ENCODE peak calls at places on chromosomes 12 and 14, in six cellular contexts. One of them, this sample, is unnamed.

GRCh38 chr12:40980346-40981005 is 207.6 kb upstream of the PDZRN4 start:
- DNase-seq in foreskin fibroblast: no peak
- DNase-seq in ascending aorta: no peak
- DNase-seq in upper lobe of right lung: no peak
- DNase-seq in choroid plexus epithelial cell: no peak
- DNase-seq in cardiac muscle cell: no peak
- DNase-seq in this sample: no peak

GRCh38 chr12:2540535-2540941 is 254.2 kb upstream of the FKBP4 start:
- DNase-seq in upper lobe of right lung: peak; percentile 58
- DNase-seq in cardiac muscle cell: peak; percentile 73
- DNase-seq in choroid plexus epithelial cell: no peak
- DNase-seq in foreskin fibroblast: no peak
- DNase-seq in ascending aorta: no peak
- DNase-seq in this sample: no peak

GRCh38 chr12:66352197-66352596 is 49.9 kb downstream of the HELB start:
- DNase-seq in foreskin fibroblast: no peak
- DNase-seq in upper lobe of right lung: no peak
- DNase-seq in choroid plexus epithelial cell: peak; percentile 56
- DNase-seq in ascending aorta: no peak
- DNase-seq in cardiac muscle cell: peak; percentile 32
- DNase-seq in this sample: peak; percentile 10

GRCh38 chr12:3972576-3972975 is 99.4 kb upstream of the PARP11 start:
- DNase-seq in choroid plexus epithelial cell: no peak
- DNase-seq in cardiac muscle cell: no peak
- DNase-seq in ascending aorta: no peak
- DNase-seq in foreskin fibroblast: no peak
- DNase-seq in upper lobe of right lung: no peak
- DNase-seq in this sample: no peak

GRCh38 chr14:57389646-57390036 is 745 bp upstream of the NAA30 start:
- DNase-seq in choroid plexus epithelial cell: no peak
- DNase-seq in foreskin fibroblast: no peak
- DNase-seq in cardiac muscle cell: no peak
- DNase-seq in upper lobe of right lung: no peak
- DNase-seq in ascending aorta: no peak
- DNase-seq in this sample: no peak

GRCh38 chr12:70994217-70994788 is 73.8 kb upstream of the PTPRR start:
- DNase-seq in foreskin fibroblast: peak; percentile 79
- DNase-seq in ascending aorta: no peak
- DNase-seq in upper lobe of right lung: no peak
- DNase-seq in cardiac muscle cell: no peak
- DNase-seq in choroid plexus epithelial cell: peak; percentile 96
- DNase-seq in this sample: peak; percentile 19

GRCh38 chr14:50469982-50470381 is 62.4 kb downstream of the MAP4K5 start:
- DNase-seq in cardiac muscle cell: no peak
- DNase-seq in foreskin fibroblast: no peak
- DNase-seq in upper lobe of right lung: no peak
- DNase-seq in ascending aorta: no peak
- DNase-seq in choroid plexus epithelial cell: no peak
- DNase-seq in this sample: no peak

GRCh38 chr14:87994974-87995373 is 2.0 kb upstream of the GALC start:
- DNase-seq in cardiac muscle cell: no peak
- DNase-seq in upper lobe of right lung: no peak
- DNase-seq in foreskin fibroblast: no peak
- DNase-seq in ascending aorta: no peak
- DNase-seq in choroid plexus epithelial cell: no peak
- DNase-seq in this sample: no peak

GRCh38 chr14:64053694-64054669 is 201.2 kb downstream of the SYNE2 start:
- DNase-seq in choroid plexus epithelial cell: peak; percentile 37
- DNase-seq in ascending aorta: peak; percentile 74
- DNase-seq in upper lobe of right lung: no peak
- DNase-seq in cardiac muscle cell: no peak
- DNase-seq in foreskin fibroblast: no peak
- DNase-seq in this sample: no peak

GRCh38 chr14:56491299-56492285 is 88.0 kb upstream of the TMEM260 start:
- DNase-seq in foreskin fibroblast: peak; percentile 18
- DNase-seq in ascending aorta: no peak
- DNase-seq in choroid plexus epithelial cell: peak; percentile 69
- DNase-seq in upper lobe of right lung: no peak
- DNase-seq in cardiac muscle cell: peak; percentile 84
- DNase-seq in this sample: peak; percentile 28

GRCh38 chr12:27622436-27623185 is 73.6 kb upstream of the REP15 start:
- DNase-seq in foreskin fibroblast: peak; percentile 37
- DNase-seq in upper lobe of right lung: no peak
- DNase-seq in choroid plexus epithelial cell: no peak
- DNase-seq in ascending aorta: no peak
- DNase-seq in cardiac muscle cell: no peak
- DNase-seq in this sample: no peak

GRCh38 chr14:55689971-55690871 is 110.2 kb downstream of the KTN1 start:
- DNase-seq in foreskin fibroblast: no peak
- DNase-seq in upper lobe of right lung: no peak
- DNase-seq in ascending aorta: no peak
- DNase-seq in cardiac muscle cell: no peak
- DNase-seq in choroid plexus epithelial cell: no peak
- DNase-seq in this sample: peak; percentile 13

GRCh38 chr14:22885975-22886374 is 3.0 kb downstream of the REM2 start:
- DNase-seq in cardiac muscle cell: no peak
- DNase-seq in upper lobe of right lung: no peak
- DNase-seq in foreskin fibroblast: no peak
- DNase-seq in choroid plexus epithelial cell: no peak
- DNase-seq in ascending aorta: no peak
- DNase-seq in this sample: no peak

GRCh38 chr14:22886500-22887259 is 3.7 kb downstream of the REM2 start:
- DNase-seq in choroid plexus epithelial cell: peak; percentile 54
- DNase-seq in cardiac muscle cell: peak; percentile 78
- DNase-seq in upper lobe of right lung: peak; percentile 93
- DNase-seq in foreskin fibroblast: peak; percentile 74
- DNase-seq in ascending aorta: peak; percentile 88
- DNase-seq in this sample: peak; percentile 41

GRCh38 chr14:22888662-22889061 is 5.6 kb downstream of the REM2 start:
- DNase-seq in cardiac muscle cell: no peak
- DNase-seq in ascending aorta: no peak
- DNase-seq in choroid plexus epithelial cell: no peak
- DNase-seq in foreskin fibroblast: no peak
- DNase-seq in upper lobe of right lung: no peak
- DNase-seq in this sample: no peak

GRCh38 chr14:22887260-22887989 is 4.4 kb downstream of the REM2 start:
- DNase-seq in upper lobe of right lung: no peak
- DNase-seq in ascending aorta: peak; percentile 80
- DNase-seq in choroid plexus epithelial cell: peak; percentile 92
- DNase-seq in cardiac muscle cell: peak; percentile 89
- DNase-seq in foreskin fibroblast: peak; percentile 63
- DNase-seq in this sample: peak; percentile 97

DNA sequence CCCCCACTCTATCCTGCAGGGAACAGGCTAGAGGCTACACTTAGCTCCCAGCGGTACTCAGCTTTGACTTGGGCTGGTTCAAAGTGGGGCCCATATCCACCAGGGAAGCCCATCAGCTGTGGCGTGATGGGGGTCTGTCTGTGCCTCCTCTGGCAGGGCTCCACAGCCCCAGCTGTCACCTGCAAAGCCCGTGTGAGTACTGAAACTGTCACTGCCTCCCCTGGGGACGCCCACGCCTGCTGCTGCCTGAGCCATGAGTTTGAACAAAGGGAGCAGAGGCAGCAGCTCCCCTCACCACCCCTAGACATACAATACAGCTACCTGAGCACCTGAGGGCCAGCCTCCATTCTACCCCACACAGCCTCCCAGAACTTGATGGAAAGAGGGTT is 5.0 kb downstream of the REM2 start:
- DNase-seq in choroid plexus epithelial cell: no peak
- DNase-seq in cardiac muscle cell: no peak
- DNase-seq in foreskin fibroblast: no peak
- DNase-seq in ascending aorta: no peak
- DNase-seq in upper lobe of right lung: no peak
- DNase-seq in this sample: no peak
- H3K4me3 ChIP-seq in choroid plexus epithelial cell: peak overlapping the region; percentile 68
- H3K4me3 ChIP-seq in cardiac muscle cell: peak overlapping the region; percentile 45
- H3K4me3 ChIP-seq in foreskin fibroblast: peak overlapping the region; percentile 57
- H3K4me3 ChIP-seq in ascending aorta: peak overlapping the region; percentile 53
- H3K4me3 ChIP-seq in upper lobe of right lung: peak overlapping the region; percentile 68
- H3K4me3 ChIP-seq in this sample: peak overlapping the region; percentile 79

GRCh38 chr14:22071001-22071400 is 397.4 kb upstream of the OR4E1 start:
- DNase-seq in cardiac muscle cell: no peak
- DNase-seq in upper lobe of right lung: no peak
- DNase-seq in choroid plexus epithelial cell: no peak
- DNase-seq in foreskin fibroblast: no peak
- DNase-seq in ascending aorta: no peak
- DNase-seq in this sample: no peak

GRCh38 chr14:22065372-22065771 is 391.8 kb upstream of the OR4E1 start:
- DNase-seq in choroid plexus epithelial cell: no peak
- DNase-seq in foreskin fibroblast: no peak
- DNase-seq in ascending aorta: no peak
- DNase-seq in upper lobe of right lung: no peak
- DNase-seq in cardiac muscle cell: no peak
- DNase-seq in this sample: no peak

GRCh38 chr14:22070119-22070982 is 396.7 kb upstream of the OR4E1 start:
- DNase-seq in ascending aorta: no peak
- DNase-seq in choroid plexus epithelial cell: peak; percentile 11
- DNase-seq in cardiac muscle cell: peak; percentile 22
- DNase-seq in upper lobe of right lung: no peak
- DNase-seq in foreskin fibroblast: no peak
- DNase-seq in this sample: no peak
- TF ChIP-seq CTCF in ascending aorta: no peak
- TF ChIP-seq CTCF in choroid plexus epithelial cell: no peak
- TF ChIP-seq CTCF in cardiac muscle cell: no peak
- TF ChIP-seq CTCF in upper lobe of right lung: no peak
- TF ChIP-seq CTCF in foreskin fibroblast: no peak
- TF ChIP-seq CTCF in this sample: no peak

GRCh38 chr12:124783087-124783486 is 80.6 kb downstream of the SCARB1 start:
- DNase-seq in upper lobe of right lung: no peak
- DNase-seq in foreskin fibroblast: no peak
- DNase-seq in choroid plexus epithelial cell: no peak
- DNase-seq in cardiac muscle cell: no peak
- DNase-seq in ascending aorta: no peak
- DNase-seq in this sample: no peak
- H3K4me3 ChIP-seq in upper lobe of right lung: no peak overlapping the region
- H3K4me3 ChIP-seq in foreskin fibroblast: no peak overlapping the region
- H3K4me3 ChIP-seq in choroid plexus epithelial cell: no peak overlapping the region
- H3K4me3 ChIP-seq in cardiac muscle cell: no peak overlapping the region
- H3K4me3 ChIP-seq in ascending aorta: no peak overlapping the region
- H3K4me3 ChIP-seq in this sample: no peak overlapping the region

DNA sequence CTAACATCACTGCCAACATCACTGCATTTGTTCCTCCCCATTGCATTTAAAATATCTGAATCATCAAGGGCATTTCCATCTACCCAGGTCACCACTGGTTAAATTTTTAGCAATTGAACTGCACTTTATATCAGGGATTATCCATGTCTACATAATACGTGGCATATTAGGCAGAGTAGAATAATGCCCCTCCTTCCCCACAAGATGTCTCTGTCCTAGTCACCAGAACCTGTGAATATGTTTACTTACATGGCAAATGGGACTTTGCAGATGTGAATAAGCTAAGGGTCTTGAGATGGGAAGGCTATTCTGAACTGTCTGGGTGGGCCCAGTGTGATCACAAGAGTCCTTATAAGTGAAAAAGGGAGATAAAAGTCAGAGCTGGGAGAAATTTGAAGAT is 181.7 kb upstream of the ARID2 start:
- DNase-seq in foreskin fibroblast: no peak
- DNase-seq in ascending aorta: no peak
- DNase-seq in cardiac muscle cell: no peak
- DNase-seq in choroid plexus epithelial cell: peak; percentile 20
- DNase-seq in upper lobe of right lung: no peak
- DNase-seq in this sample: no peak
- TF ChIP-seq CTCF in foreskin fibroblast: peak; percentile 20
- TF ChIP-seq CTCF in ascending aorta: no peak
- TF ChIP-seq CTCF in cardiac muscle cell: peak; percentile 32
- TF ChIP-seq CTCF in choroid plexus epithelial cell: peak; percentile 29
- TF ChIP-seq CTCF in upper lobe of right lung: no peak
- TF ChIP-seq CTCF in this sample: no peak

GRCh38 chr14:69616408-69616773 is 5.0 kb downstream of the SUSD6 start:
- DNase-seq in upper lobe of right lung: no peak
- DNase-seq in foreskin fibroblast: no peak
- DNase-seq in ascending aorta: no peak
- DNase-seq in cardiac muscle cell: no peak
- DNase-seq in choroid plexus epithelial cell: no peak
- DNase-seq in this sample: no peak
- H3K4me3 ChIP-seq in upper lobe of right lung: peak overlapping the region; percentile 23
- H3K4me3 ChIP-seq in foreskin fibroblast: no peak overlapping the region
- H3K4me3 ChIP-seq in ascending aorta: peak overlapping the region; percentile 34
- H3K4me3 ChIP-seq in cardiac muscle cell: no peak overlapping the region
- H3K4me3 ChIP-seq in choroid plexus epithelial cell: peak overlapping the region; percentile 45
- H3K4me3 ChIP-seq in this sample: no peak overlapping the region

GRCh38 chr12:77734489-77734888 is 96.2 kb upstream of the NAV3 start:
- DNase-seq in foreskin fibroblast: peak; percentile 47
- DNase-seq in ascending aorta: no peak
- DNase-seq in cardiac muscle cell: no peak
- DNase-seq in upper lobe of right lung: no peak
- DNase-seq in choroid plexus epithelial cell: peak; percentile 67
- DNase-seq in this sample: no peak

GRCh38 chr12:77741974-77742517 is 88.6 kb upstream of the NAV3 start:
- DNase-seq in choroid plexus epithelial cell: no peak
- DNase-seq in ascending aorta: no peak
- DNase-seq in upper lobe of right lung: no peak
- DNase-seq in cardiac muscle cell: no peak
- DNase-seq in foreskin fibroblast: no peak
- DNase-seq in this sample: no peak

GRCh38 chr12:77736219-77736965 is 94.3 kb upstream of the NAV3 start:
- DNase-seq in foreskin fibroblast: no peak
- DNase-seq in cardiac muscle cell: no peak
- DNase-seq in ascending aorta: no peak
- DNase-seq in choroid plexus epithelial cell: no peak
- DNase-seq in upper lobe of right lung: no peak
- DNase-seq in this sample: no peak
- TF ChIP-seq CTCF in foreskin fibroblast: no peak
- TF ChIP-seq CTCF in cardiac muscle cell: no peak
- TF ChIP-seq CTCF in ascending aorta: no peak
- TF ChIP-seq CTCF in choroid plexus epithelial cell: no peak
- TF ChIP-seq CTCF in upper lobe of right lung: no peak
- TF ChIP-seq CTCF in this sample: no peak

DNA sequence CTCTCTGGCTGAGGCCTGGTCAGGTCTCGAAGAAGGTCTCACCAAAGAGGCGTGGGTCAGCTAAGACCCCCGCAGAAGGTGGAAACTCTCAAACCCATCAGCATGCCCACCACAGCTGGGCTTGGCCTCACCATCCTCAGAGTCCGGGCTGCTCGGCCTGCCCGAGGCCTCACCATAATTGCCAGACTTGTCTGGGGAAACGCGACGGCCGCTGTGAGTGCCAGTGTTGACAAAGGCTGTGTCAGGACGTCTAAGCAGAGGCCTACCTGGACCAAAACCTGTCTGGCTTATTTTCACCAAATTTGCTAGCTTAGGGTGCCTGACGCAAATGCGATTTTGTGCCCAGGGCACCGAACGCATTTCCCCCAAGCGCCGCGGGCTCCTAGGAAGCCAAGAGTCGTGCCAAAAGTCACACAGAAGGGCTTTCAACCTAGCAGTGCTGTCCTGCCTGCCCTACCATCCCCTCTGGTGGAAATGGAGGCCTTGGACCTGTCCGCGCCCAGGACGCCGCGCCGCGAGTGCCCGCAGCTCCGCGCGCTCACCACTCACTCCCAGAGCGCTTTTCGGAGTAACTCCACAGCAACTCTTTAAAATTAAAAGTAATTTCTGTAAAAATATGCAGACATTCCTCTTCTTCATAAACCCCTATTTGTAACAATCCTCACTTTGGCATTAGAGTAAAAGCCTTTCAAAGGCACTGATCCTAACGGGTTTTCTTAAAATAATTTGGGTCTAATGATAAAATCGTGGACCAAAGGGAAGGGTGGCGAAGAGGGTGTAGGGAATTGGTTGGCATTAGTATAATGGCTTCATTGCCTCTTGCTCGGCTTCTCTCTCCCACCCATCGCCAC is 1.2 kb upstream of the ALX1 start:
- DNase-seq in cardiac muscle cell: no peak
- DNase-seq in ascending aorta: no peak
- DNase-seq in upper lobe of right lung: no peak
- DNase-seq in choroid plexus epithelial cell: no peak
- DNase-seq in foreskin fibroblast: no peak
- DNase-seq in this sample: no peak
- H3K4me3 ChIP-seq in cardiac muscle cell: peak overlapping the region; percentile 73
- H3K4me3 ChIP-seq in ascending aorta: no peak overlapping the region
- H3K4me3 ChIP-seq in upper lobe of right lung: no peak overlapping the region
- H3K4me3 ChIP-seq in choroid plexus epithelial cell: peak overlapping the region; percentile 84
- H3K4me3 ChIP-seq in foreskin fibroblast: no peak overlapping the region
- H3K4me3 ChIP-seq in this sample: no peak overlapping the region